ENCODE peak calls at places on chromosomes 11 and 22, in six cellular contexts. W is body of pancreas, S is progenitor cell of endocrine pancreas, M is ascending aorta, T is cardiac fibroblast, O is AG10803. K is an unnamed sample.
A peak's percentile ranks its signal among the peaks of the same experiment; 100 is the strongest.

GRCh38 chr11:48141475-48142100 is 75.0 kb upstream of the OR4B1 start:
- DNase-seq in W (peak; percentile 26), O (peak; percentile 55), S (no peak), T (peak; percentile 31), M (no peak), K (no peak)

GRCh38 chr11:119381186-119381988 is at the start of gene USP2:
- DNase-seq in M (peak; percentile 94), O (peak; percentile 96), W (peak; percentile 98), T (peak; percentile 96), S (peak; percentile 99), K (peak; percentile 96)

GRCh38 chr11:33664166-33664565 is 36.5 kb downstream of the C11orf91 start:
- DNase-seq in W (no peak), S (no peak), O (no peak), T (no peak), M (no peak), K (no peak)

GRCh38 chr11:117456027-117456720 is 128.5 kb downstream of the CEP164 start:
- DNase-seq in W (no peak), M (no peak), O (no peak), T (no peak), S (no peak), K (no peak)

GRCh38 chr22:36334081-36334831 is 53.5 kb downstream of the MYH9 start:
- DNase-seq in O (no peak), T (no peak), W (peak; percentile 38), M (no peak), S (no peak), K (no peak)

GRCh38 chr11:2298131-2298794 is 3.5 kb downstream of the C11orf21 start:
- DNase-seq in T (no peak), O (no peak), M (no peak), S (no peak), W (no peak), K (no peak)

GRCh38 chr11:33723238-33723881 is 12.9 kb downstream of the CD59 start:
- DNase-seq in S (no peak), W (no peak), T (peak; percentile 96), O (peak; percentile 99), M (no peak), K (no peak)

GRCh38 chr11:69939551-69940245 is 120.5 kb upstream of the FGF3 start:
- DNase-seq in W (peak; percentile 43), M (no peak), T (peak; percentile 93), S (no peak), O (no peak), K (no peak)

GRCh38 chr22:43431821-43432554 is 20.2 kb downstream of the MPPED1 start:
- DNase-seq in W (no peak), O (no peak), M (no peak), T (no peak), S (no peak), K (no peak)

GRCh38 chr11:119897046-119897440 is 168.0 kb upstream of the NECTIN1 start:
- DNase-seq in W (no peak), S (no peak), M (no peak), T (no peak), O (no peak), K (no peak)

GRCh38 chr22:49751968-49752597 is 75.6 kb downstream of the BRD1 start:
- DNase-seq in T (no peak), W (no peak), M (no peak), O (no peak), S (no peak), K (no peak)

GRCh38 chr11:107898270-107898669 is 30.0 kb upstream of the RAB39A start:
- DNase-seq in M (no peak), T (peak; percentile 66), W (no peak), S (no peak), O (peak; percentile 62), K (no peak)

GRCh38 chr11:1256257-1257045 is 33.6 kb downstream of the MUC5B start:
- DNase-seq in O (no peak), M (no peak), W (no peak), S (no peak), T (no peak), K (no peak)

GRCh38 chr11:86625981-86626380 is 46.4 kb downstream of the ME3 start:
- DNase-seq in O (peak; percentile 61), M (no peak), T (peak; percentile 56), W (no peak), S (no peak), K (no peak)

DNA sequence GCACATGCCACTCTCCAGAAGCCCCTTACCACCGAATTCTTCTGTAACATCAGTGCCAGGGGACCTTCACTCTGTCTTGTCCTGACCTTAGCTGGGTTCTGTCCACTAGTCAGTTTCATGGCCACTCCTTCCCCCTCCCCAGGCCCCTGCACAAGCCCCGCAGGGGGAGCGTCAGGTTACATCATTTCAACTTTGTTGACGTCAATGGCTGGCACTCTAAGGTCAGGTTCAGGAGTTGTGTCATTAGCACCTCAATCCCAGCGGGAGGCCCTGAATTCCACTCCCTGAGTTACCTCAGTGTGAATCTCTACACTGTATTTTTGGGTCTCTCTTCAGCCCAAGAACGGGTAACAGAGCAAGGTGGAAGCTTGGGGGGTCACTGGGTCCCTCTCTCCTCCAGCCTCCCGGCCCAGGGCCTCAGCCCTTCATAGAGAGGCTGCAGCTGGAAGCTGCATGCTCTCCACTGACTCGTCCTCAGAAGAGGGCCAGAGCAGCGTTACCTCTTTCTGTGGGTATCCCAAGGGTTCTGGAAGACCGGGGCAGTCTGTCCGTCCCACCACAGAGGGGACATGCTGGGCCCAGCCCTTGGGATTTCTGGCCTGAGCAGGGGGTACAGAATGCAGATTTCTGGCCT is 10.3 kb downstream of the USH1C start:
- DNase-seq in O (no peak), S (no peak), T (peak; percentile 1), M (no peak), W (no peak), K (no peak)
- TF ChIP-seq CTCF in O (no peak), S (no peak), T (no peak), M (no peak), W (no peak), K (no peak)

GRCh38 chr22:20569059-20570058 is 61.9 kb downstream of the MED15 start:
- DNase-seq in W (peak; percentile 55), M (peak; percentile 63), S (no peak), O (peak; percentile 100), T (peak; percentile 95), K (no peak)

GRCh38 chr22:20567371-20567847 is 60.0 kb downstream of the MED15 start:
- DNase-seq in W (no peak), T (peak; percentile 26), O (peak; percentile 78), S (no peak), M (no peak), K (no peak)

GRCh38 chr22:20568502-20569058 is 61.2 kb downstream of the MED15 start:
- DNase-seq in T (no peak), W (no peak), O (no peak), S (no peak), M (no peak), K (no peak)

GRCh38 chr22:20566420-20567260 is 59.2 kb downstream of the MED15 start:
- DNase-seq in S (no peak), W (peak; percentile 55), M (no peak), T (peak; percentile 88), O (peak; percentile 94), K (no peak)

GRCh38 chr22:20567993-20568417 is 60.6 kb downstream of the MED15 start:
- DNase-seq in T (peak; percentile 65), W (no peak), S (no peak), M (no peak), O (peak; percentile 76), K (no peak)
- TF ChIP-seq CTCF in T (peak; percentile 55), W (no peak), S (peak; percentile 21), M (no peak), O (peak; percentile 74), K (no peak)

GRCh38 chr11:64122411-64123101 is 43.4 kb downstream of the MACROD1 start:
- DNase-seq in S (no peak), T (no peak), O (no peak), W (no peak), M (no peak), K (no peak)

GRCh38 chr11:64123102-64123434 is 42.8 kb downstream of the MACROD1 start:
- DNase-seq in M (no peak), W (peak; percentile 94), O (no peak), S (no peak), T (no peak), K (no peak)

GRCh38 chr11:64121637-64122410 is 44.1 kb downstream of the MACROD1 start:
- DNase-seq in S (no peak), O (peak; percentile 82), W (no peak), M (no peak), T (peak; percentile 49), K (no peak)

GRCh38 chr11:64119748-64120147 is 46.2 kb downstream of the MACROD1 start:
- DNase-seq in S (no peak), O (no peak), M (no peak), W (no peak), T (no peak), K (no peak)

GRCh38 chr11:64120951-64121569 is 44.9 kb downstream of the MACROD1 start:
- DNase-seq in O (peak; percentile 38), T (peak; percentile 10), W (no peak), S (no peak), M (no peak), K (no peak)
- TF ChIP-seq CTCF in O (no peak), T (no peak), W (no peak), S (no peak), M (no peak), K (no peak)

GRCh38 chr22:38097557-38098409 is 12.7 kb downstream of the BAIAP2L2 start:
- DNase-seq in T (peak; percentile 36), W (no peak), S (no peak), O (no peak), M (no peak), K (no peak)
- TF ChIP-seq CTCF in T (peak; percentile 47), W (no peak), S (peak; percentile 49), O (peak; percentile 40), M (peak; percentile 37), K (no peak)

DNA sequence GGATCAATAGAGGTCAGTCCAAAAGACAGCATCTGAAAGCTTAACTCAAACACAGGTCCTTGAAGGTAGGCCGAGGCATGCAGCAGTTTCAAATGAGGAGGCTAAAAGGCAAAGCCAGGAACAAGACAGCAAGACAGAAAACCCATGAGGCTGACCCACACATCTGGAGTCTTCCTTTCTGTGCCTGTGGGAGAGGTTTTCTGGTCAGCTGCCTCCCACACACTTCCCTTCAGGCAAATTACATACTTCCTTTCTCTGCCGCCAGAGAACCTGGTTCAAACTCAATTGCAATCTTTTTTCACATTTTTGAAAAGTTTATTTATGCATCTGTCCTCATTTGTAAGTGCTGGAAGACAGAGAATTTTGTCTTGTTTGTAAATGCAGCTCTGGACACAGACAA is 29.8 kb upstream of the CRTAM start:
- DNase-seq in O (peak; percentile 54), W (no peak), T (peak; percentile 73), M (no peak), S (no peak), K (no peak)
- TF ChIP-seq CTCF in O (no peak), W (no peak), T (no peak), M (no peak), S (no peak), K (no peak)

GRCh38 chr11:111978028-111978771 is 41.1 kb downstream of the DIXDC1 start:
- DNase-seq in S (no peak), M (peak; percentile 12), T (peak; percentile 85), O (peak; percentile 74), W (peak; percentile 21), K (no peak)
- TF ChIP-seq CTCF in S (no peak), M (no peak), T (peak; percentile 9), O (peak; percentile 21), W (no peak), K (no peak)